ENCODE peak calls at places on chromosomes 6 and 20, in nine cellular contexts. P is IMR-90, Q is mammary epithelial cell, K is PC-3, W is astrocyte, X is GM23248, Z is kidney, F is H1, H is endodermal cell. J is an unnamed sample.

GRCh38 chr20:45088247-45088646 is 12.7 kb downstream of the KCNS1 start:
- DNase-seq in P (peak; percentile 96), Q (peak; percentile 96), K (peak; percentile 99), W (peak; percentile 89), X (peak; percentile 96), Z (no peak), F (no peak), H (no peak), J (peak; percentile 84)

GRCh38 chr6:34102696-34103095 is 43.2 kb downstream of the GRM4 start:
- DNase-seq in P (no peak), Q (no peak), K (no peak), W (no peak), X (no peak), Z (no peak), F (no peak), H (no peak), J (no peak)

GRCh38 chr6:104357928-104358327 is 501.8 kb downstream of the HACE1 start:
- DNase-seq in P (no peak), Q (no peak), K (no peak), W (no peak), X (no peak), Z (no peak), F (no peak), H (no peak), J (no peak)

GRCh38 chr20:4102381-4102780 is 87.0 kb upstream of the RNF24 start:
- DNase-seq in P (peak; percentile 79), Q (peak; percentile 78), K (peak; percentile 32), W (peak; percentile 64), X (peak; percentile 66), Z (no peak), F (no peak), H (no peak), J (no peak)

GRCh38 chr20:4601630-4602296 is 119.9 kb upstream of the PRND start:
- DNase-seq in P (no peak), Q (peak; percentile 68), K (peak; percentile 94), W (peak; percentile 27), X (peak; percentile 62), Z (peak; percentile 71), F (no peak), H (no peak), J (peak; percentile 44)

GRCh38 chr20:57601737-57602136 is 18.5 kb downstream of the ZBP1 start:
- DNase-seq in P (no peak), Q (no peak), K (no peak), W (no peak), X (no peak), Z (no peak), F (no peak), H (no peak), J (no peak)

GRCh38 chr6:169997930-169998218 is 246.5 kb downstream of the ERMARD start:
- DNase-seq in P (no peak), Q (no peak), K (no peak), W (no peak), X (no peak), Z (peak; percentile 49), F (no peak), H (no peak), J (no peak)

GRCh38 chr6:29211488-29211887 is 40.8 kb downstream of the OR2J2 start:
- DNase-seq in P (no peak), Q (no peak), K (no peak), W (no peak), X (no peak), Z (no peak), F (no peak), H (no peak), J (no peak)

GRCh38 chr6:303948-304558 is 11.8 kb downstream of the DUSP22 start:
- DNase-seq in P (no peak), Q (no peak), K (no peak), W (no peak), X (no peak), Z (peak; percentile 78), F (no peak), H (peak; percentile 81), J (no peak)

GRCh38 chr6:306641-307061 is 14.4 kb downstream of the DUSP22 start:
- DNase-seq in P (no peak), Q (no peak), K (no peak), W (no peak), X (no peak), Z (no peak), F (no peak), H (peak; percentile 30), J (no peak)

GRCh38 chr6:305371-306206 is 13.3 kb downstream of the DUSP22 start:
- DNase-seq in P (no peak), Q (no peak), K (no peak), W (no peak), X (no peak), Z (no peak), F (no peak), H (no peak), J (no peak)

GRCh38 chr6:303263-303662 is 11.0 kb downstream of the DUSP22 start:
- DNase-seq in P (no peak), Q (no peak), K (no peak), W (no peak), X (no peak), Z (no peak), F (no peak), H (no peak), J (no peak)

DNA sequence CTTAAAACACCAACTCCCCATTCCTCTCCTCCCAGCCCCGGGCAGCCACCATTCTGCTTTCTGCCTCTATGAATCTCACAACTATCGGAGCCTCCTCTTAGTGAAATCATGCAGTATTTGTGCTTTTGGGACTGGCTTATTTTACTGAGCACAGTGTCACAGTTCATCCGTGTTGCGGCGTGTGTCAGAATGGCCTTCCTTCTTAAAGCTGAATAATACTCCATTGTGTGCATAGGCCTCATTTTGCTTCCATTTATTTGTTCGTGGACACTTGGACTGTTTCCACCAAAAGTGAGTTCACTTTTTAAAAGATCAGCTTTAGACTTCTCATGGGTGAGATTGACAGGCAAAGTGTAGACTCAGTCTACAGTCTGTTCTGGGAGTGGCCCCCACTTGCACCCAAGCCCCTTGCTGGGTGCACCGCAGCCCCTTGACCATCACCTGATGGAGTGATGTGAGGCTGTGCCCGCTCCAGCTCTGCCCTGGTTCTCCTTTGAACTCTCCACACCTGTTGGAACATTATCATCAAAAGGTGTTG is 12.6 kb downstream of the DUSP22 start:
- DNase-seq in P (no peak), Q (no peak), K (no peak), W (no peak), X (no peak), Z (peak; percentile 58), F (no peak), H (no peak), J (no peak)
- H3K9me3 ChIP-seq in P (peaks cover 5% of the 10 kb centered on the region), Q (peaks cover 11% of the 10 kb centered on the region), K (no peaks in the 10 kb centered on the region), W (peaks cover 2% of the 10 kb centered on the region), X (no peaks in the 10 kb centered on the region), Z (no peaks in the 10 kb centered on the region), F (peaks cover 86% of the 10 kb centered on the region), H (peaks cover 5% of the 10 kb centered on the region), J (peaks cover 8% of the 10 kb centered on the region)

DNA sequence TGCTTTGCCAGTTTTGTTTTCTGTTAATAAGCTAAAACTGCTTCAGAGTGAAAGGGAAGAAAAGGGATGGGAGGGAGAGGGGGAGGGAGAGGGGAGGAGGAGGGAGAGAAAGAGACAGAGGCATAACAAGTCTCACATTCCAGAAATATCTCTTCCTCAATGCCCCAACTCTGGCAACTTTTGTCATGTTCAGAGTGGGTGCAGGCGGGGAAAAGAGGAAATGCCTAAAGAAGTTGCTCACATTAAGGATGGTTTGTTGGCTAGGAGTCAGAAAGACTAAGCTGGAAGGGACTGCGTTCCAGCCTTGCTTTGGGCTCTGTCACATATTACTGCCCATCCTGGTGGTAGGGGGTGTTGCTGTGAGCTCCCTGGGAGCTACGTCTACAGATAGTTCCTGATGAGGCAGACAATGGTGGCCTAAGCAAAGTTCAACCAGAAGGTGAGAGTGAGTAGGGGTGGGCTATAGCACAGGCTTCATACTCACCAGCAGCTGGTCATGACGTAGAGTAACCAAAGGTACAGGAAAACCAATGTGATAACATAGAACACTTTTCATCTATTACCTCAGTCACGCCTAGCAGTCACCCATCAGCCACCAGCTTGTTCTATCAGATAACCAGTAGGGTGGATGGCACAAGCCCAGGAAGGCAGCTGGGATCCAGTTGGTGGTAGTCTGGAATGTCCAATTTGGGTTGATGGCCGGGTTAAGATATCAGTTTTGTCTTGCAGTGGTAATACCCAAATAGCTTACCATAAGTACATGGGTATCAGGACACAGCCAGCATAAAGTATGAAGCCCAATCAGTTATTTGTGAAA is 2.1 kb downstream of the TSPYL4 start:
- DNase-seq in P (peak; percentile 80), Q (peak; percentile 42), K (no peak), W (peak; percentile 82), X (peak; percentile 89), Z (no peak), F (peak; percentile 29), H (peak; percentile 69), J (no peak)
- H3K9ac ChIP-seq in P (peak overlapping the region; percentile 68), Q (no peak overlapping the region), K (no peak overlapping the region), W (peak overlapping the region; percentile 69), X (peak overlapping the region; percentile 64), Z (no peak overlapping the region), F (peak overlapping the region; percentile 28), H (no peak overlapping the region), J (no peak overlapping the region)

GRCh38 chr20:19767070-19767469 is 9.0 kb downstream of the RIN2 start:
- DNase-seq in P (no peak), Q (peak; percentile 28), K (peak; percentile 91), W (no peak), X (no peak), Z (no peak), F (no peak), H (no peak), J (no peak)

GRCh38 chr20:19760371-19760721 is 2.3 kb downstream of the RIN2 start:
- DNase-seq in P (no peak), Q (no peak), K (no peak), W (no peak), X (no peak), Z (no peak), F (no peak), H (no peak), J (no peak)

GRCh38 chr20:19765266-19765665 is 7.2 kb downstream of the RIN2 start:
- DNase-seq in P (no peak), Q (no peak), K (no peak), W (no peak), X (no peak), Z (no peak), F (no peak), H (no peak), J (no peak)

GRCh38 chr20:19761853-19762252 is 3.8 kb downstream of the RIN2 start:
- DNase-seq in P (no peak), Q (no peak), K (no peak), W (no peak), X (no peak), Z (no peak), F (no peak), H (no peak), J (no peak)

GRCh38 chr20:19764207-19764606 is 6.1 kb downstream of the RIN2 start:
- DNase-seq in P (peak; percentile 21), Q (no peak), K (no peak), W (no peak), X (no peak), Z (no peak), F (no peak), H (no peak), J (no peak)
- H3K9me3 ChIP-seq in P (no peaks in the 10 kb centered on the region), Q (no peaks in the 10 kb centered on the region), K (no peaks in the 10 kb centered on the region), W (no peaks in the 10 kb centered on the region), X (no peaks in the 10 kb centered on the region), Z (no peaks in the 10 kb centered on the region), F (no peaks in the 10 kb centered on the region), H (no peaks in the 10 kb centered on the region), J (no peaks in the 10 kb centered on the region)

DNA sequence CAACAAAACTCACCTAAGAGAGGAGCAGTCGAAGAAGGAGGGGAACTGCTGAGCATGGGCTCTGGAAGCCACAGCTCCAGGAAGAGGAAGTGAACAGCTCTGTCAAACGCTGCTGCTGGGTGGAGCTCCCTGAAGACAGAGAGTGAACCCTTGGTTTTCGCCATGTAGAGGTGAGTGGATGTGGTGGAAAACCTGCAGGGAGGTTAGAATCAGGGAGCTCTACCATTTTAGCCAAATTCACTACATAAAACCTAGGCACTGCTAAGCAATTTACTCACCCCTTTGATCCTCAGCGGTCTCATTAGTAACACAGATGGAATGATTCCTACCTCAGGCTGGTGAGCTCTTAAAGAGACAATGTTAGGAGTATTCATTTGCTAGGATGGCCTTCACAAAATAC is 19.4 kb upstream of the TFAP2A start:
- DNase-seq in P (peak; percentile 8), Q (peak; percentile 86), K (peak; percentile 34), W (peak; percentile 48), X (no peak), Z (no peak), F (no peak), H (no peak), J (no peak)
- H3K9ac ChIP-seq in P (no peak overlapping the region), Q (peak overlapping the region; percentile 89), K (no peak overlapping the region), W (no peak overlapping the region), X (no peak overlapping the region), Z (no peak overlapping the region), F (no peak overlapping the region), H (no peak overlapping the region), J (peak overlapping the region; percentile 78)